ENCODE peak calls at places on chromosomes 3 and 15, in five cellular contexts. Y is lower leg skin, V is GM06990, B is dorsolateral prefrontal cortex, X is fibroblast of lung. W is an unnamed sample.

GRCh38 chr3:171099911-171100310 is 73.4 kb upstream of the SLC2A2 start:
- DNase-seq in Y (no peak), V (no peak), B (no peak), X (no peak), W (no peak)

GRCh38 chr15:95106781-95107180 is 875.4 kb downstream of the MCTP2 start:
- DNase-seq in Y (no peak), V (no peak), B (no peak), X (peak), W (no peak)

GRCh38 chr15:90351479-90352108 is 490 bp upstream of the ZNF774 start:
- DNase-seq in Y (no peak), V (no peak), B (no peak), X (no peak), W (no peak)

GRCh38 chr15:100311099-100311751 is 30.6 kb downstream of the ADAMTS17 start:
- DNase-seq in Y (no peak), V (no peak), B (no peak), X (no peak), W (no peak)

GRCh38 chr3:71641669-71642068 is 58.1 kb upstream of the FOXP1 start:
- DNase-seq in Y (no peak), V (no peak), B (no peak), X (no peak), W (peak)

GRCh38 chr15:57235186-57235585 is 141.1 kb upstream of the CGNL1 start:
- DNase-seq in Y (no peak), V (no peak), B (no peak), X (no peak), W (no peak)

GRCh38 chr3:99911433-99911832 is 93.8 kb downstream of the CMSS1 start:
- DNase-seq in Y (no peak), V (no peak), B (no peak), X (peak), W (no peak)

GRCh38 chr3:14766428-14767244 is 52.1 kb upstream of the FGD5 start:
- DNase-seq in Y (peak), V (no peak), B (no peak), X (no peak), W (no peak)

GRCh38 chr3:97105989-97106651 is 291.7 kb downstream of the EPHA6 start:
- DNase-seq in Y (no peak), V (no peak), B (no peak), X (no peak), W (no peak)

GRCh38 chr3:149575213-149575961 is 82.4 kb downstream of the WWTR1 start:
- DNase-seq in Y (no peak), V (no peak), B (no peak), X (peak), W (peak)

GRCh38 chr15:78811124-78811824 is at the start of gene ADAMTS7:
- DNase-seq in Y (peak), V (peak), B (peak), X (peak), W (peak)

GRCh38 chr15:78810003-78810376 is 1.3 kb downstream of the ADAMTS7 start:
- DNase-seq in Y (no peak), V (no peak), B (no peak), X (peak), W (peak)

GRCh38 chr15:78808550-78808949 is 2.7 kb downstream of the ADAMTS7 start:
- DNase-seq in Y (no peak), V (no peak), B (no peak), X (peak), W (peak)

GRCh38 chr15:78811825-78812183 is 540 bp upstream of the ADAMTS7 start:
- DNase-seq in Y (no peak), V (no peak), B (no peak), X (no peak), W (no peak)

GRCh38 chr15:78810377-78811123 is 714 bp downstream of the ADAMTS7 start:
- DNase-seq in Y (peak), V (no peak), B (no peak), X (peak), W (peak)
- TF ChIP-seq CTCF in Y (no peak), V (no peak), B (no peak), X (no peak), W (no peak)

DNA sequence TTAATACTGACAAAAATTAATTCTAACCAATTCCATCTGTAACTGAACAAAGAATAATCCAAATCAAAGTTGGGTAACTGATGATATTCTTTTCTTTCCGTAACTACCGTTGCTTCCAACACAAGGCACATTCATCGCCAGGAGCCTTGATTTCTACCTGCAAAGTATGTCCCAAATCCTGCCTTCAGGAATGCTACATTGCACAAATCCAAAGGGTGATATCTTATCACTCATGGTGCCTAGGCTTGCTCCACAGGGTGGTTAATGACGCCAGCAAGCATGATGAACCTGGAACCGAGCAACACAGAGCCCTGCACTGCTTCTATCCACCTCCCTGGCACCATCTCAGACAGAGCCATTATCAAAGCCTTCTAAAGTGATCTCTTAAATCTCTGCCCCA is 772.7 kb downstream of the ROBO1 start:
- DNase-seq in Y (no peak), V (no peak), B (no peak), X (no peak), W (no peak)
- H3K4me3 ChIP-seq in Y (no peak), V (no peak), B (no peak), X (no peak), W (no peak)

GRCh38 chr3:131053021-131053420 is 26.3 kb downstream of the NEK11 start:
- DNase-seq in Y (no peak), V (no peak), B (no peak), X (no peak), W (no peak)

GRCh38 chr3:131048030-131048429 is 21.4 kb downstream of the NEK11 start:
- DNase-seq in Y (no peak), V (no peak), B (no peak), X (no peak), W (no peak)

DNA sequence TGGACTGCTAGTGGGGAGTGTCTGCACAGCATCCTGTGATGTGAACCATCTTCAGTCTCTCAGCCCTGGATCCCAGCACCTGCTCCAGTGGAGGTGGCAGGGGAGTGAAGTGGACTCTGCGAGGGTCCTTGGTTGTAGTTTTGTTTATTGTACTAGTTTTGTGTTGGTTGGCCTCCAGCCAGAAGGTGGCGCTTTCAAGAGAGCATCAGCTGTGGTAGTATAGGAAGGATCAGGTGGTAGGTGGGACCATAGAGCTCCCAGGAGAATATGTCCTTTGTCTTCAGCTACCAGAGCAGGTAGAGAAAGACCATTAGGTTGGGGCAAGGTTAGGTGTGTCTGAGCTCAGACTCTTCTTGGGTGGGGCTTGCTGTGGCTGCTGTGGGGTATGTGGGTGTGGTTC is 20.9 kb downstream of the NEK11 start:
- DNase-seq in Y (no peak), V (no peak), B (no peak), X (no peak), W (no peak)
- TF ChIP-seq CTCF in Y (no peak), V (peak), B (no peak), X (no peak), W (peak)

GRCh38 chr3:54243262-54243931 is 121.0 kb downstream of the CACNA2D3 start:
- DNase-seq in Y (no peak), V (no peak), B (no peak), X (no peak), W (no peak)
- H3K4me3 ChIP-seq in Y (no peak), V (no peak), B (no peak), X (peak), W (peak)

GRCh38 chr3:45137656-45138181 is 8.5 kb downstream of the CDCP1 start:
- DNase-seq in Y (no peak), V (no peak), B (no peak), X (peak), W (no peak)
- TF ChIP-seq CTCF in Y (no peak), V (no peak), B (no peak), X (no peak), W (no peak)

GRCh38 chr3:31921833-31922232 is 59.2 kb downstream of the OSBPL10 start:
- DNase-seq in Y (no peak), V (no peak), B (no peak), X (no peak), W (no peak)

GRCh38 chr3:31918179-31919165 is 62.6 kb downstream of the OSBPL10 start:
- DNase-seq in Y (no peak), V (peak), B (no peak), X (no peak), W (no peak)

GRCh38 chr3:31920310-31920709 is 60.8 kb downstream of the OSBPL10 start:
- DNase-seq in Y (no peak), V (no peak), B (no peak), X (no peak), W (no peak)

GRCh38 chr3:31919528-31919927 is 61.5 kb downstream of the OSBPL10 start:
- DNase-seq in Y (no peak), V (no peak), B (no peak), X (no peak), W (no peak)

DNA sequence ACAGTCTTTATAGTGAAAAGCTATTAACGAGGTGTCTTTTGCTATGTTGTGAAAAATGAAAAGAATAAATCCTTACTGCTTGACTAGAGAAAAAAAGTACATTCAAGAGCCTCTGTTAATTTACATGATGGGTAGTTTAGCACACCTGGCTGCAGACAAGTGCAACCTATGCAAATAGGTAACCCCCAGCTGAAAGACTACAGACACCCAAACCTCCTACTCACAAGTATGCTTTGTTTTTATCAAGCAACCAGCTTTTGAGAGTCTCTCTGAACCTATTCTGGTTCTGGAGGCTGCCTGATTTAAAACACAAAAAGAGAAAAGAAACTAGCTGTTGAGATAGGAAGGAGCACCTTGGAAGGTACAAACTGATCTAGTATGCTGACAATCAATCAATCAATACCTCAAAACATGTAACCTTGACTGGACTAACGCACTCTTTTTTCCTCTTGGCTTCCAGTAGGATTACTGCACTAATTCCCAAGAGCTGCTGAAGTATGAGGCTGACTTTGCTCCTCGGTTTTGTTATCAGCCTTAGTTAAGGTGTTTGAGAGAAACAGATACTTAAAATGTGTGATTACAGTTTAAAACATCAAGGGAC is 63.7 kb downstream of the OSBPL10 start:
- DNase-seq in Y (no peak), V (peak), B (no peak), X (no peak), W (no peak)
- H3K4me3 ChIP-seq in Y (no peak), V (peak), B (no peak), X (no peak), W (no peak)

W was measured in brain microvascular endothelial cell.